ENCODE peak calls at places on chromosome 17, in nine cellular contexts. B, S, R, Y, W, T, O, V and N are unnamed samples.
A peak's percentile ranks its signal among the peaks of the same experiment; 100 is the strongest.

GRCh38 chr17:35089846-35090193 is 26.3 kb upstream of the RFFL start:
- DNase-seq in B (no peak), S (peak; percentile 18), R (no peak), Y (peak; percentile 31), W (no peak), T (peak; percentile 78), O (peak; percentile 26), V (peak; percentile 34), N (peak; percentile 69)

GRCh38 chr17:62855136-62855535 is 47.0 kb upstream of the MARCHF10 start:
- DNase-seq in B (no peak), S (no peak), R (no peak), Y (no peak), W (no peak), T (no peak), O (no peak), V (no peak), N (no peak)

GRCh38 chr17:19979917-19980770 is 2.5 kb upstream of the AKAP10 start:
- DNase-seq in B (no peak), S (no peak), R (no peak), Y (no peak), W (no peak), T (no peak), O (no peak), V (no peak), N (peak; percentile 69)

GRCh38 chr17:3754458-3755334 is 31.0 kb downstream of the HASPIN start:
- DNase-seq in B (peak; percentile 30), S (peak; percentile 79), R (peak; percentile 100), Y (no peak), W (no peak), T (peak; percentile 96), O (peak; percentile 82), V (no peak), N (peak; percentile 77)

GRCh38 chr17:14299261-14300093 is 1.4 kb upstream of the HS3ST3B1 start:
- DNase-seq in B (no peak), S (peak; percentile 24), R (peak; percentile 21), Y (no peak), W (peak; percentile 93), T (no peak), O (peak; percentile 40), V (no peak), N (peak; percentile 91)

GRCh38 chr17:59436900-59437299 is 105.4 kb downstream of the YPEL2 start:
- DNase-seq in B (no peak), S (no peak), R (no peak), Y (no peak), W (no peak), T (no peak), O (no peak), V (no peak), N (no peak)

GRCh38 chr17:49817993-49818392 is 29.5 kb downstream of the KAT7 start:
- DNase-seq in B (no peak), S (peak; percentile 51), R (no peak), Y (peak; percentile 84), W (no peak), T (no peak), O (peak; percentile 35), V (no peak), N (no peak)

GRCh38 chr17:73954981-73955380 is 248.5 kb upstream of the RPL38 start:
- DNase-seq in B (no peak), S (no peak), R (no peak), Y (no peak), W (no peak), T (no peak), O (no peak), V (no peak), N (no peak)

GRCh38 chr17:36972186-36972686 is 23.5 kb downstream of the AATF start:
- DNase-seq in B (no peak), S (no peak), R (no peak), Y (no peak), W (no peak), T (no peak), O (no peak), V (no peak), N (no peak)

GRCh38 chr17:27319536-27320221 is 25.8 kb downstream of the WSB1 start:
- DNase-seq in B (no peak), S (no peak), R (peak; percentile 67), Y (no peak), W (peak; percentile 92), T (no peak), O (no peak), V (peak; percentile 48), N (no peak)

GRCh38 chr17:63519972-63520882 is 2.9 kb upstream of the KCNH6 start:
- DNase-seq in B (no peak), S (no peak), R (no peak), Y (no peak), W (no peak), T (no peak), O (no peak), V (no peak), N (peak; percentile 50)

GRCh38 chr17:76530489-76530814 is 7.1 kb downstream of the CYGB start:
- DNase-seq in B (no peak), S (no peak), R (no peak), Y (no peak), W (no peak), T (peak; percentile 23), O (no peak), V (no peak), N (peak; percentile 93)

GRCh38 chr17:31339906-31340661 is 18.7 kb upstream of the EVI2A start:
- DNase-seq in B (no peak), S (no peak), R (no peak), Y (no peak), W (no peak), T (peak; percentile 82), O (no peak), V (peak; percentile 90), N (peak; percentile 96)

GRCh38 chr17:63963123-63963522 is 9.6 kb downstream of the SCN4A start:
- DNase-seq in B (no peak), S (no peak), R (no peak), Y (no peak), W (no peak), T (no peak), O (no peak), V (no peak), N (no peak)

GRCh38 chr17:40058151-40058784 is 4.1 kb upstream of the MED24 start:
- DNase-seq in B (no peak), S (no peak), R (no peak), Y (no peak), W (no peak), T (no peak), O (no peak), V (peak; percentile 46), N (peak; percentile 88)
- H3K27ac ChIP-seq in B (no peak overlapping the region), S (no peak overlapping the region), R (no peak overlapping the region), Y (no peak overlapping the region), W (peak overlapping the region; percentile 88), T (no peak overlapping the region), O (peak overlapping the region; percentile 47), V (no peak overlapping the region), N (no peak overlapping the region)

GRCh38 chr17:81867123-81867951 is 3.8 kb downstream of the ARHGDIA start:
- DNase-seq in B (peak; percentile 1), S (no peak), R (peak; percentile 57), Y (peak; percentile 51), W (no peak), T (no peak), O (no peak), V (peak; percentile 52), N (peak; percentile 78)

GRCh38 chr17:81867952-81868673 is 3.0 kb downstream of the ARHGDIA start:
- DNase-seq in B (no peak), S (no peak), R (no peak), Y (no peak), W (no peak), T (no peak), O (no peak), V (no peak), N (peak; percentile 78)

GRCh38 chr17:81865358-81865732 is 5.0 kb upstream of the P4HB start:
- DNase-seq in B (no peak), S (no peak), R (no peak), Y (no peak), W (no peak), T (no peak), O (no peak), V (no peak), N (no peak)

GRCh38 chr17:81865733-81866439 is 5.3 kb downstream of the ARHGDIA start:
- DNase-seq in B (peak; percentile 5), S (no peak), R (peak; percentile 97), Y (peak; percentile 26), W (no peak), T (peak; percentile 46), O (no peak), V (no peak), N (peak; percentile 85)

DNA sequence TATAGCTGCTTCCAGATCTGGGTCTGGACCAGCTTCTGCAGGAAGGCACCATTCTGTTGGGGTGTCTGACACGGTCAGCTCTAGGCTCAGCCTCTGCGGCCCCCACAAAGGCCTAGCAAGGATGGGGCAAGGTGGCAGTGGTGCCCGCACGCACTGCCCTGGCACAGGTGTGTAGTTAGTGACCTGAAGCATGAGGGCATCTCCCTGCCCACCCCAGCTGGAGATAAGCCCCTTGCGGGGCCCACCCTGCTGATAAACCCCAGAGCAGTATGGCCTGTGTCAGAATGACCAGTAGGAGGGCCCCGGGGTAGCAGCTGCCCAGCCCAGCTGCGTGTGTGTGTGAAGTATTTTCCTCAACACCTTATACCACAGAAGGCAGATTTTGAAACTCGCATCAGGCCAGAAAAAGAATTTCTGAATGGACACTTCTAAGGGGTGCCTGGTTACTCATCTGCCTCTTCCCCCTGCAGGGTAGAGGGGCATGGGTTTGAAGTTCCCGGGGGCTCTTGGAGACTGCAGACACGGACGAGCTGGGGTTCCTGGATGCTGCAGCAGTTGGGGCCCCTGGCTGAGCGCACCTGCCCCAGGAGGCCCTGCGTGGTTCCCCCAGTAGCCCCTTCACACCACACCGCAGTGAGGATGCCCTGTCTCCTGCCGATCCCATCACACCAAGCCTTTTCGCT is 4.6 kb downstream of the ARHGDIA start:
- DNase-seq in B (no peak), S (no peak), R (no peak), Y (peak; percentile 32), W (no peak), T (no peak), O (no peak), V (no peak), N (peak; percentile 87)
- H3K27ac ChIP-seq in B (no peak overlapping the region), S (no peak overlapping the region), R (peak overlapping the region; percentile 99), Y (peak overlapping the region; percentile 44), W (peak overlapping the region; percentile 99), T (no peak overlapping the region), O (peak overlapping the region; percentile 99), V (peak overlapping the region; percentile 81), N (peak overlapping the region; percentile 42)

GRCh38 chr17:32426894-32427293 is 17.4 kb upstream of the PSMD11 start:
- DNase-seq in B (no peak), S (no peak), R (no peak), Y (no peak), W (no peak), T (no peak), O (no peak), V (no peak), N (no peak)
- H3K27ac ChIP-seq in B (no peak overlapping the region), S (no peak overlapping the region), R (no peak overlapping the region), Y (no peak overlapping the region), W (no peak overlapping the region), T (no peak overlapping the region), O (no peak overlapping the region), V (no peak overlapping the region), N (no peak overlapping the region)

DNA sequence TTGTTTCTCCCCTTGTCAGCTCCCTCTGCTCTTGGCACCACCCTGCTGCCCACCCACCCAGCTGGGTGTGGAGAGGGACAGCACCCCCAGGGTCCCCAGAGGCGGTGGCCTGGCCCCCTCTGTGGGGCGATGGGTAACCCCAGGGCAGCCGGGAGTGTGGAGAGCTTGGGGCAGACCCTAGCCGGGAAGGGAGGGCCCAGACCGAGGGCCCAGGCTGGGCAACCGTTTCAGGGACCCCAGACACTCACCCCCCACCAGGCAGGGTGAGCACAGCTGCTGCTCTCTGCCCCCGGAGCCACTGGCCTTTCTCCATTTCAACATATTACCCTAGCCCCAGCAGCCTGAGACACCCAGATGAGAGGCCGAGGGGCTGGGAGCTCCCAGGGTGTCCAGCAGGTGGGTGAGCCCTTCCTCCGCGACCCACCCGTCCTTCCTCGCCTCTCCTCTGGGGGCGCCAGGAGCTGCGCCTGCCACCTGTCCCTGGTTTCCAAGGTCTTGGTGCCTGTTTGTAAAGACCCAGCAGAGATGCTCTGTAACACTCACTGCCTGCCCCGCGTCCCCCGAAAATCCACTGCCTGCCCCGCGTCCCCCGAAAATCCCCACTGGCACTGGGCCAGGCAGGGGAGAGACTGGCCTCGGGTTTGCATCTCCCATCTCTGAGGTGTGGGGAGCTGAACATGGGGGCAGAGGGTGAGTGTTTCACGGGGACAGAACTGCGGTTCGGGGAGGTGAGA is 45.4 kb downstream of the BAHCC1 start:
- DNase-seq in B (peak; percentile 17), S (no peak), R (no peak), Y (peak; percentile 67), W (no peak), T (no peak), O (no peak), V (no peak), N (no peak)
- H3K27ac ChIP-seq in B (no peak overlapping the region), S (no peak overlapping the region), R (no peak overlapping the region), Y (no peak overlapping the region), W (no peak overlapping the region), T (no peak overlapping the region), O (no peak overlapping the region), V (no peak overlapping the region), N (no peak overlapping the region)